ENCODE peak calls at places on chromosomes 7 and 10, in nine cellular contexts. One of them, this sample, is unnamed.
A peak's percentile ranks its signal among the peaks of the same experiment; 100 is the strongest.

GRCh38 chr10:43216931-43217562 is 49.8 kb downstream of the RASGEF1A start:
- DNase-seq in PC-9: no peak
- DNase-seq in WERI-Rb-1: no peak
- DNase-seq in tibial artery: no peak
- DNase-seq in mammary epithelial cell: no peak
- DNase-seq in astrocyte of the spinal cord: no peak
- DNase-seq in thyroid gland: no peak
- DNase-seq in bronchial epithelial cell: no peak
- DNase-seq in neural progenitor cell: no peak
- DNase-seq in this sample: no peak

GRCh38 chr7:113731571-113731970 is 187.2 kb downstream of the PPP1R3A start:
- DNase-seq in PC-9: no peak
- DNase-seq in WERI-Rb-1: no peak
- DNase-seq in tibial artery: no peak
- DNase-seq in mammary epithelial cell: no peak
- DNase-seq in astrocyte of the spinal cord: no peak
- DNase-seq in thyroid gland: no peak
- DNase-seq in bronchial epithelial cell: peak; percentile 10
- DNase-seq in neural progenitor cell: no peak
- DNase-seq in this sample: no peak

GRCh38 chr10:3735175-3735574 is 49.8 kb downstream of the KLF6 start:
- DNase-seq in PC-9: no peak
- DNase-seq in WERI-Rb-1: peak; percentile 23
- DNase-seq in tibial artery: no peak
- DNase-seq in mammary epithelial cell: no peak
- DNase-seq in astrocyte of the spinal cord: no peak
- DNase-seq in thyroid gland: no peak
- DNase-seq in bronchial epithelial cell: no peak
- DNase-seq in neural progenitor cell: peak; percentile 57
- DNase-seq in this sample: no peak

GRCh38 chr7:131026297-131027003 is 292.4 kb upstream of the KLF14 start:
- DNase-seq in PC-9: no peak
- DNase-seq in WERI-Rb-1: no peak
- DNase-seq in tibial artery: no peak
- DNase-seq in mammary epithelial cell: peak; percentile 86
- DNase-seq in astrocyte of the spinal cord: peak; percentile 61
- DNase-seq in thyroid gland: no peak
- DNase-seq in bronchial epithelial cell: peak; percentile 89
- DNase-seq in neural progenitor cell: no peak
- DNase-seq in this sample: no peak

GRCh38 chr10:59905066-59905734 is 1.2 kb downstream of the CCDC6 start:
- DNase-seq in PC-9: peak; percentile 38
- DNase-seq in WERI-Rb-1: peak; percentile 52
- DNase-seq in tibial artery: peak; percentile 35
- DNase-seq in mammary epithelial cell: peak; percentile 48
- DNase-seq in astrocyte of the spinal cord: no peak
- DNase-seq in thyroid gland: peak; percentile 49
- DNase-seq in bronchial epithelial cell: peak; percentile 31
- DNase-seq in neural progenitor cell: peak; percentile 68
- DNase-seq in this sample: peak; percentile 68

GRCh38 chr10:79984851-79985250 is 35.9 kb upstream of the SFTPD start:
- DNase-seq in PC-9: peak; percentile 85
- DNase-seq in WERI-Rb-1: no peak
- DNase-seq in tibial artery: no peak
- DNase-seq in mammary epithelial cell: peak; percentile 93
- DNase-seq in astrocyte of the spinal cord: no peak
- DNase-seq in thyroid gland: no peak
- DNase-seq in bronchial epithelial cell: peak; percentile 99
- DNase-seq in neural progenitor cell: no peak
- DNase-seq in this sample: no peak

GRCh38 chr10:125035136-125035535 is 93.2 kb downstream of the ZRANB1 start:
- DNase-seq in PC-9: peak; percentile 27
- DNase-seq in WERI-Rb-1: no peak
- DNase-seq in tibial artery: no peak
- DNase-seq in mammary epithelial cell: peak; percentile 83
- DNase-seq in astrocyte of the spinal cord: peak; percentile 95
- DNase-seq in thyroid gland: no peak
- DNase-seq in bronchial epithelial cell: peak; percentile 94
- DNase-seq in neural progenitor cell: no peak
- DNase-seq in this sample: no peak

GRCh38 chr10:89535185-89536012 is at the start of gene SLC16A12:
- DNase-seq in PC-9: no peak
- DNase-seq in WERI-Rb-1: peak; percentile 76
- DNase-seq in tibial artery: no peak
- DNase-seq in mammary epithelial cell: no peak
- DNase-seq in astrocyte of the spinal cord: peak; percentile 23
- DNase-seq in thyroid gland: peak; percentile 52
- DNase-seq in bronchial epithelial cell: no peak
- DNase-seq in neural progenitor cell: peak; percentile 87
- DNase-seq in this sample: peak; percentile 66

GRCh38 chr7:140695381-140695780 is 1.1 kb upstream of the NDUFB2 start:
- DNase-seq in PC-9: no peak
- DNase-seq in WERI-Rb-1: no peak
- DNase-seq in tibial artery: no peak
- DNase-seq in mammary epithelial cell: no peak
- DNase-seq in astrocyte of the spinal cord: no peak
- DNase-seq in thyroid gland: no peak
- DNase-seq in bronchial epithelial cell: no peak
- DNase-seq in neural progenitor cell: no peak
- DNase-seq in this sample: no peak

GRCh38 chr7:140696024-140696678 is 357 bp upstream of the NDUFB2 start:
- DNase-seq in PC-9: no peak
- DNase-seq in WERI-Rb-1: peak; percentile 97
- DNase-seq in tibial artery: peak; percentile 95
- DNase-seq in mammary epithelial cell: no peak
- DNase-seq in astrocyte of the spinal cord: peak; percentile 94
- DNase-seq in thyroid gland: peak; percentile 97
- DNase-seq in bronchial epithelial cell: peak; percentile 72
- DNase-seq in neural progenitor cell: peak; percentile 97
- DNase-seq in this sample: no peak

GRCh38 chr7:140696679-140697446 is at the start of gene NDUFB2:
- DNase-seq in PC-9: peak; percentile 91
- DNase-seq in WERI-Rb-1: peak; percentile 89
- DNase-seq in tibial artery: peak; percentile 68
- DNase-seq in mammary epithelial cell: peak; percentile 91
- DNase-seq in astrocyte of the spinal cord: peak; percentile 88
- DNase-seq in thyroid gland: peak; percentile 83
- DNase-seq in bronchial epithelial cell: peak; percentile 64
- DNase-seq in neural progenitor cell: peak; percentile 92
- DNase-seq in this sample: peak; percentile 97

GRCh38 chr7:140698477-140698876 is 2.0 kb downstream of the NDUFB2 start:
- DNase-seq in PC-9: no peak
- DNase-seq in WERI-Rb-1: no peak
- DNase-seq in tibial artery: no peak
- DNase-seq in mammary epithelial cell: no peak
- DNase-seq in astrocyte of the spinal cord: no peak
- DNase-seq in thyroid gland: peak; percentile 70
- DNase-seq in bronchial epithelial cell: no peak
- DNase-seq in neural progenitor cell: no peak
- DNase-seq in this sample: no peak

DNA sequence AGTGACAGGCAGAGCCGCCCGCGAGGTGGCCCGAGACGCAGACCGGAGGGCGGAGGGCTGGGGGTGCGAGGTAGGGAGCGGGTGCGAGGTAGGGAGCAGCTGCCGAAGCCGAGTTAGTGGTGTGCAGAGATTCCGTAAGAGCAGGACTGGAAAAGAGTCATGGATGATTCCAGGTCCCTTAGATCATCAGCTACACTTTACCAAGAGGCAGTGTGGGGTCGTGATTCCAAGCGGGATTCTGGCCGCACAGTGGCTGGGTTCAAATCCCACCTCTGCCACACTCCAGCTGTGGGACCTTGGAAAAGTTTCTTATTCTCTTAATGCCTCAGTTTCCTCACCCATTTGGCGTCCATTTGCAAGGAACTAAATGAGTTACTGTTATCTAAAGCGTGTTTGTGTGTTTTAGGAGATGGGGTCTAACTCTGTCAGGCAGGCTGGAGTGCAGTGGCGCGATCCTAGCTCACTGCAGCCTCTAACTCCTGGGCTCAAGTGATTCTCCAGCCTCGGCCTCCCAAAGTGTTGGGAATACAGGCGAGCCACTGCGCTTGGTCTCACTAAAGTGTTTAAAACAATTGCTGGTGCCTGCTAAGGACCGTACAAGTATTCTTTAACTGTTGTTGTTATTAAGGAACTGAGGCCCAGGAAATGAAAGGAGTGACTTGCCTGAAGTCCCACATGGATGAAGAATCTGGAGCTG is 1.1 kb downstream of the NDUFB2 start:
- DNase-seq in PC-9: no peak
- DNase-seq in WERI-Rb-1: no peak
- DNase-seq in tibial artery: no peak
- DNase-seq in mammary epithelial cell: no peak
- DNase-seq in astrocyte of the spinal cord: no peak
- DNase-seq in thyroid gland: no peak
- DNase-seq in bronchial epithelial cell: peak; percentile 28
- DNase-seq in neural progenitor cell: no peak
- DNase-seq in this sample: no peak
- TF ChIP-seq CTCF in PC-9: no peak
- TF ChIP-seq CTCF in WERI-Rb-1: peak; percentile 3
- TF ChIP-seq CTCF in tibial artery: no peak
- TF ChIP-seq CTCF in mammary epithelial cell: no peak
- TF ChIP-seq CTCF in astrocyte of the spinal cord: no peak
- TF ChIP-seq CTCF in thyroid gland: no peak
- TF ChIP-seq CTCF in bronchial epithelial cell: no peak
- TF ChIP-seq CTCF in neural progenitor cell: no peak
- TF ChIP-seq CTCF in this sample: no peak

GRCh38 chr10:35003906-35004305 is 86.2 kb downstream of the CUL2 start:
- DNase-seq in PC-9: no peak
- DNase-seq in WERI-Rb-1: no peak
- DNase-seq in tibial artery: no peak
- DNase-seq in mammary epithelial cell: no peak
- DNase-seq in astrocyte of the spinal cord: no peak
- DNase-seq in thyroid gland: no peak
- DNase-seq in bronchial epithelial cell: no peak
- DNase-seq in neural progenitor cell: no peak
- DNase-seq in this sample: no peak

GRCh38 chr10:35007858-35008301 is 82.3 kb downstream of the CUL2 start:
- DNase-seq in PC-9: no peak
- DNase-seq in WERI-Rb-1: no peak
- DNase-seq in tibial artery: no peak
- DNase-seq in mammary epithelial cell: no peak
- DNase-seq in astrocyte of the spinal cord: peak; percentile 60
- DNase-seq in thyroid gland: no peak
- DNase-seq in bronchial epithelial cell: no peak
- DNase-seq in neural progenitor cell: peak; percentile 20
- DNase-seq in this sample: no peak

GRCh38 chr10:35004651-35005050 is 85.5 kb downstream of the CUL2 start:
- DNase-seq in PC-9: no peak
- DNase-seq in WERI-Rb-1: no peak
- DNase-seq in tibial artery: no peak
- DNase-seq in mammary epithelial cell: no peak
- DNase-seq in astrocyte of the spinal cord: no peak
- DNase-seq in thyroid gland: no peak
- DNase-seq in bronchial epithelial cell: no peak
- DNase-seq in neural progenitor cell: no peak
- DNase-seq in this sample: no peak

GRCh38 chr10:35006836-35007235 is 83.3 kb downstream of the CUL2 start:
- DNase-seq in PC-9: no peak
- DNase-seq in WERI-Rb-1: no peak
- DNase-seq in tibial artery: no peak
- DNase-seq in mammary epithelial cell: no peak
- DNase-seq in astrocyte of the spinal cord: peak; percentile 44
- DNase-seq in thyroid gland: no peak
- DNase-seq in bronchial epithelial cell: peak; percentile 67
- DNase-seq in neural progenitor cell: no peak
- DNase-seq in this sample: no peak

GRCh38 chr10:35005868-35006267 is 84.3 kb downstream of the CUL2 start:
- DNase-seq in PC-9: peak; percentile 66
- DNase-seq in WERI-Rb-1: no peak
- DNase-seq in tibial artery: no peak
- DNase-seq in mammary epithelial cell: peak; percentile 100
- DNase-seq in astrocyte of the spinal cord: peak; percentile 84
- DNase-seq in thyroid gland: no peak
- DNase-seq in bronchial epithelial cell: peak; percentile 100
- DNase-seq in neural progenitor cell: no peak
- DNase-seq in this sample: no peak
- TF ChIP-seq CTCF in PC-9: no peak
- TF ChIP-seq CTCF in WERI-Rb-1: no peak
- TF ChIP-seq CTCF in tibial artery: no peak
- TF ChIP-seq CTCF in mammary epithelial cell: no peak
- TF ChIP-seq CTCF in astrocyte of the spinal cord: no peak
- TF ChIP-seq CTCF in thyroid gland: no peak
- TF ChIP-seq CTCF in bronchial epithelial cell: no peak
- TF ChIP-seq CTCF in neural progenitor cell: no peak
- TF ChIP-seq CTCF in this sample: no peak

GRCh38 chr7:2076649-2077064 is 156.1 kb downstream of the MAD1L1 start:
- DNase-seq in PC-9: no peak
- DNase-seq in WERI-Rb-1: no peak
- DNase-seq in tibial artery: no peak
- DNase-seq in mammary epithelial cell: no peak
- DNase-seq in astrocyte of the spinal cord: no peak
- DNase-seq in thyroid gland: no peak
- DNase-seq in bronchial epithelial cell: no peak
- DNase-seq in neural progenitor cell: no peak
- DNase-seq in this sample: no peak

GRCh38 chr7:2081526-2082356 is 151.0 kb downstream of the MAD1L1 start:
- DNase-seq in PC-9: no peak
- DNase-seq in WERI-Rb-1: peak; percentile 75
- DNase-seq in tibial artery: no peak
- DNase-seq in mammary epithelial cell: no peak
- DNase-seq in astrocyte of the spinal cord: no peak
- DNase-seq in thyroid gland: no peak
- DNase-seq in bronchial epithelial cell: no peak
- DNase-seq in neural progenitor cell: no peak
- DNase-seq in this sample: peak; percentile 58

GRCh38 chr7:2080069-2080405 is 152.7 kb downstream of the MAD1L1 start:
- DNase-seq in PC-9: no peak
- DNase-seq in WERI-Rb-1: no peak
- DNase-seq in tibial artery: no peak
- DNase-seq in mammary epithelial cell: no peak
- DNase-seq in astrocyte of the spinal cord: no peak
- DNase-seq in thyroid gland: no peak
- DNase-seq in bronchial epithelial cell: no peak
- DNase-seq in neural progenitor cell: no peak
- DNase-seq in this sample: no peak

GRCh38 chr7:2079332-2080068 is 153.2 kb downstream of the MAD1L1 start:
- DNase-seq in PC-9: no peak
- DNase-seq in WERI-Rb-1: peak; percentile 81
- DNase-seq in tibial artery: no peak
- DNase-seq in mammary epithelial cell: no peak
- DNase-seq in astrocyte of the spinal cord: peak; percentile 19
- DNase-seq in thyroid gland: no peak
- DNase-seq in bronchial epithelial cell: no peak
- DNase-seq in neural progenitor cell: peak; percentile 69
- DNase-seq in this sample: peak; percentile 72

DNA sequence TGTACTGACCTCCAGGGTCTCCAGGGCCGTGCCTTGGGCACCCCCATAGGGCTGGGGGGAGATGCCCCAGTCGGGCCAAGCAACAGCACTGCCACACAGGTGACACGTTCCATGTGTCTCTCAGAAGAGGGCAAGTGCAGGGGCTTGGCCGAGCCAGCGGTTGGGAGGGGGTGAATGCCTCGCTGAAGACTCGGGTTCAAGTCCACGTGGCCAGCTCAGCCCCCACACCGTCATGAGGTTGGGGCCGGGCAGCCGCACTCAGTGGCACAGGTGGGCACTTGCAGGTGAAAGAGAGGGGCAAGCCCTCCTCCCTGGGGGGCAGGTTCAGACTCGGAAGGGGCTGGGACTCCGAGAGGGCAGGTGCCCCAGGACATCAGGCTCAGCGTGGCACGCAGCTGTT is 153.8 kb downstream of the MAD1L1 start:
- DNase-seq in PC-9: no peak
- DNase-seq in WERI-Rb-1: no peak
- DNase-seq in tibial artery: no peak
- DNase-seq in mammary epithelial cell: no peak
- DNase-seq in astrocyte of the spinal cord: no peak
- DNase-seq in thyroid gland: no peak
- DNase-seq in bronchial epithelial cell: no peak
- DNase-seq in neural progenitor cell: no peak
- DNase-seq in this sample: no peak
- TF ChIP-seq CTCF in PC-9: no peak
- TF ChIP-seq CTCF in WERI-Rb-1: no peak
- TF ChIP-seq CTCF in tibial artery: no peak
- TF ChIP-seq CTCF in mammary epithelial cell: no peak
- TF ChIP-seq CTCF in astrocyte of the spinal cord: no peak
- TF ChIP-seq CTCF in thyroid gland: no peak
- TF ChIP-seq CTCF in bronchial epithelial cell: no peak
- TF ChIP-seq CTCF in neural progenitor cell: no peak
- TF ChIP-seq CTCF in this sample: no peak

DNA sequence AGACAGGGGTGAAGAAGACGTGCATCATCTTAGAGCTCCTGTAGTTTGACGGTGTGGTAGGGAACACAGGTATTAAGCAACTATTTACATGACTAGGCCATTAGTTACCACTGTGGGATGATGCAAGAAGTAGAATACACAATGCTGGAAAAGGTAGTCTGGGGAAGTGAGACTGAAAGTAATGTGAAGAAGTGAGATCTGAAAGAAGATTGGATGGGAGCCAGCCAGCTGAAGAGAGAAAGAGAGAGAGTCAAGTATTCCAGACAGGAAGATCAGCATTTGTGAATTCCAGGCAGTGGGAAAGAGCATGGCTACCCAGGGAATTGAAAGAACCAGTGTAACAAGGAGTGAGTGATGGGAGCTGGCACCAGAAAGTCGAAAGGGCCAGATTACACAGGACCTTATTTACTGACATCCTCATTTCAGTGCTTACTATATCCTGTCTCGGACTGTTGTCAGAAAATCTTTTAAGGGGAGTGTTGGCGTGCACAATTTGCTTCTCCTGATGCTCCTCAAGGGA is 4.0 kb upstream of the CFAP58 start:
- DNase-seq in PC-9: no peak
- DNase-seq in WERI-Rb-1: no peak
- DNase-seq in tibial artery: no peak
- DNase-seq in mammary epithelial cell: peak; percentile 94
- DNase-seq in astrocyte of the spinal cord: peak; percentile 60
- DNase-seq in thyroid gland: peak; percentile 38
- DNase-seq in bronchial epithelial cell: peak; percentile 98
- DNase-seq in neural progenitor cell: no peak
- DNase-seq in this sample: no peak
- TF ChIP-seq CTCF in PC-9: no peak
- TF ChIP-seq CTCF in WERI-Rb-1: no peak
- TF ChIP-seq CTCF in tibial artery: no peak
- TF ChIP-seq CTCF in mammary epithelial cell: no peak
- TF ChIP-seq CTCF in astrocyte of the spinal cord: no peak
- TF ChIP-seq CTCF in thyroid gland: no peak
- TF ChIP-seq CTCF in bronchial epithelial cell: no peak
- TF ChIP-seq CTCF in neural progenitor cell: no peak
- TF ChIP-seq CTCF in this sample: no peak